ENCODE peak calls at places on chromosomes 16 and 17, in seven cellular contexts. M, S, J, Y, F, X and G are unnamed samples.
A peak's percentile ranks its signal among the peaks of the same experiment; 100 is the strongest.

GRCh38 chr16:1178295-1178910 is 25.5 kb downstream of the CACNA1H start:
- DNase-seq in M (no peak), S (no peak), F (no peak), Y (no peak), J (no peak), X (no peak), G (no peak)

GRCh38 chr17:21272881-21273839 is 11.4 kb upstream of the MAP2K3 start:
- DNase-seq in J (no peak), M (no peak), F (no peak), X (no peak), S (no peak), Y (no peak), G (peak; percentile 61)

GRCh38 chr16:600781-601180 is 10.9 kb downstream of the RAB40C start:
- DNase-seq in S (no peak), F (peak; percentile 12), M (no peak), J (no peak), X (no peak), Y (no peak), G (no peak)

GRCh38 chr17:35627417-35627816 is 40.3 kb downstream of the AP2B1 start:
- DNase-seq in J (no peak), F (no peak), Y (no peak), M (no peak), S (no peak), X (no peak), G (no peak)

GRCh38 chr16:15521758-15522509 is 87.5 kb downstream of the BMERB1 start:
- DNase-seq in Y (no peak), J (no peak), M (peak; percentile 20), X (peak; percentile 33), S (no peak), F (peak; percentile 31), G (no peak)

GRCh38 chr16:85395913-85396878 is 216.9 kb upstream of the GSE1 start:
- DNase-seq in M (peak; percentile 23), F (no peak), J (peak; percentile 74), Y (peak; percentile 59), X (peak; percentile 36), S (no peak), G (peak; percentile 20)

GRCh38 chr17:46814446-46814845 is 4.0 kb downstream of the WNT3 start:
- DNase-seq in X (no peak), F (no peak), S (no peak), M (no peak), J (no peak), Y (no peak), G (no peak)

GRCh38 chr17:50772251-50772650 is 4.9 kb upstream of the ANKRD40CL start:
- DNase-seq in X (no peak), J (peak; percentile 81), S (no peak), F (no peak), Y (no peak), M (no peak), G (no peak)

GRCh38 chr17:66438101-66438500 is 135.7 kb downstream of the PRKCA start:
- DNase-seq in M (no peak), Y (peak; percentile 15), J (no peak), S (no peak), F (no peak), X (no peak), G (no peak)

GRCh38 chr17:29572691-29573557 is 4.4 kb downstream of the TP53I13 start:
- DNase-seq in S (peak; percentile 82), Y (peak; percentile 73), J (peak; percentile 83), M (peak; percentile 73), X (no peak), F (peak; percentile 80), G (peak; percentile 47)

GRCh38 chr17:41324180-41325075 is 8.9 kb upstream of the KRTAP17-1 start:
- DNase-seq in S (no peak), X (no peak), Y (peak; percentile 9), F (no peak), J (no peak), M (no peak), G (no peak)

GRCh38 chr16:23597003-23597756 is 1.1 kb upstream of the NDUFAB1 start:
- DNase-seq in X (no peak), M (peak; percentile 19), Y (peak; percentile 68), S (peak; percentile 30), J (peak; percentile 78), F (peak; percentile 41), G (no peak)

GRCh38 chr16:86546638-86547013 is 8.4 kb downstream of the MTHFSD start:
- DNase-seq in J (no peak), X (no peak), Y (no peak), M (no peak), F (no peak), S (no peak), G (no peak)

GRCh38 chr16:17277981-17278381 is 192.8 kb downstream of the XYLT1 start:
- DNase-seq in Y (peak; percentile 64), M (no peak), J (no peak), S (no peak), X (no peak), F (peak; percentile 45), G (peak; percentile 76)

GRCh38 chr16:65889533-65889966 is 476.9 kb upstream of the CDH5 start:
- DNase-seq in F (no peak), Y (no peak), J (no peak), X (no peak), M (no peak), S (no peak), G (no peak)

GRCh38 chr16:12321363-12321762 is 344.8 kb downstream of the SNX29 start:
- DNase-seq in M (no peak), Y (no peak), S (no peak), J (no peak), X (no peak), F (no peak), G (no peak)

GRCh38 chr16:3510410-3510809 is 9.6 kb downstream of the CLUAP1 start:
- DNase-seq in J (no peak), S (no peak), F (no peak), Y (no peak), X (no peak), M (no peak), G (no peak)

GRCh38 chr17:64051153-64051552 is 30.7 kb upstream of the ICAM2 start:
- DNase-seq in Y (no peak), F (no peak), S (no peak), X (no peak), J (no peak), M (no peak), G (no peak)

GRCh38 chr17:41538565-41538991 is 10.5 kb upstream of the KRT19 start:
- DNase-seq in S (no peak), F (no peak), Y (no peak), M (no peak), X (no peak), J (peak; percentile 22), G (no peak)

GRCh38 chr17:2406271-2406902 is 5.5 kb upstream of the MNT start:
- DNase-seq in X (no peak), F (no peak), J (no peak), M (no peak), Y (peak; percentile 68), S (no peak), G (peak; percentile 82)

GRCh38 chr17:10261098-10261497 is 62.7 kb upstream of the GAS7 start:
- DNase-seq in J (no peak), M (no peak), S (no peak), X (no peak), F (no peak), Y (no peak), G (no peak)

DNA sequence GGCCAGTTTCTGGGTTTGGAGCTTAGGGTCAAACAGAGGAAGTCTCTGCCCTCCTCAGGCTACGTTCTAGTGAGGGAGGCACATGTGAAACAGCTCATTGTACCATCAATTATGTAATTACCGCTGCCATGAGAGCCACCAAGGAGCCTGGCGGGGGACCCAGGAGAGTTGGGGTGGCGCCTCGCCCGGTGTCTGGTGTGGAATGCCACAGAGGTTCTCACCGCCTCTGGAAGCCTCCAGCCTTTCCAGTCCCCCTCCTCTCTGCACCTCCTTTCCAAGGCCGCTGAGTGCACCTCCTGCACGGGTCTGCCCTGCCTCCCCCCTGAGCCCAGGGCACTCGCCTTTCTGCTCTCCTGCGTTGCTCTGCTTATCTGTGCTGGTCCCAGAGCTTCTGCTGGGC is 51.4 kb downstream of the SREBF1 start:
- DNase-seq in F (no peak), X (no peak), M (no peak), Y (peak; percentile 33), J (no peak), S (peak; percentile 17), G (no peak)
- H3K27ac ChIP-seq in F (peak overlapping the region; percentile 0), X (no peak overlapping the region), M (peak overlapping the region; percentile 95), Y (no peak overlapping the region), J (no peak overlapping the region), S (peak overlapping the region; percentile 88), G (no peak overlapping the region)

GRCh38 chr17:81553018-81553615 is 964 bp upstream of the FAAP100 start:
- DNase-seq in J (peak; percentile 90), S (peak; percentile 77), Y (peak; percentile 85), X (peak; percentile 87), M (peak; percentile 75), F (peak; percentile 78), G (peak; percentile 83)
- TF ChIP-seq CTCF in J (no peak), S (no peak), Y (no peak), X (no peak), M (no peak), F (no peak), G (no peak)

GRCh38 chr17:57349533-57350227 is 93.4 kb downstream of the MSI2 start:
- DNase-seq in Y (no peak), X (no peak), S (no peak), M (no peak), F (no peak), J (no peak), G (no peak)
- H3K27ac ChIP-seq in Y (no peak overlapping the region), X (no peak overlapping the region), S (no peak overlapping the region), M (no peak overlapping the region), F (no peak overlapping the region), J (no peak overlapping the region), G (no peak overlapping the region)

GRCh38 chr17:77488531-77489238 is 347.9 kb downstream of the SEC14L1 start:
- DNase-seq in S (no peak), Y (no peak), J (peak; percentile 73), F (peak; percentile 29), M (peak; percentile 17), X (no peak), G (no peak)

GRCh38 chr17:77487677-77488530 is 347.1 kb downstream of the SEC14L1 start:
- DNase-seq in J (peak; percentile 64), S (no peak), X (no peak), M (peak; percentile 13), F (peak; percentile 20), Y (no peak), G (no peak)

GRCh38 chr17:77485089-77485833 is 344.5 kb downstream of the SEC14L1 start:
- DNase-seq in Y (no peak), M (no peak), F (no peak), X (no peak), S (peak; percentile 4), J (no peak), G (no peak)

GRCh38 chr17:77489239-77489897 is 348.6 kb downstream of the SEC14L1 start:
- DNase-seq in S (no peak), M (peak; percentile 15), F (peak; percentile 23), X (no peak), J (peak; percentile 72), Y (no peak), G (no peak)

GRCh38 chr17:77487211-77487629 is 346.5 kb downstream of the SEC14L1 start:
- DNase-seq in F (peak; percentile 23), S (no peak), Y (no peak), M (peak; percentile 8), J (no peak), X (no peak), G (no peak)
- TF ChIP-seq CTCF in F (no peak), S (no peak), Y (no peak), M (no peak), J (no peak), X (no peak), G (no peak)